ENCODE peak calls at places on chromosomes 3 and 15, in four cellular contexts. One of them, this sample, is unnamed.

GRCh38 chr3:151971814-151972579 is 98.6 kb downstream of the SUCNR1 start:
- DNase-seq in fibroblast of villous mesenchyme: no peak
- DNase-seq in choroid plexus epithelial cell: peak; percentile 18
- DNase-seq in BE2C: no peak
- DNase-seq in this sample: no peak

GRCh38 chr15:70853270-70853854 is 595 bp downstream of the LARP6 start:
- DNase-seq in BE2C: no peak
- DNase-seq in fibroblast of villous mesenchyme: peak; percentile 71
- DNase-seq in choroid plexus epithelial cell: peak; percentile 88
- DNase-seq in this sample: peak; percentile 40

GRCh38 chr3:61541694-61542093 is 19.7 kb upstream of the PTPRG start:
- DNase-seq in choroid plexus epithelial cell: no peak
- DNase-seq in BE2C: no peak
- DNase-seq in fibroblast of villous mesenchyme: no peak
- DNase-seq in this sample: no peak

GRCh38 chr3:110198717-110199587 is 861.6 kb upstream of the DPPA4 start:
- DNase-seq in fibroblast of villous mesenchyme: no peak
- DNase-seq in choroid plexus epithelial cell: peak; percentile 23
- DNase-seq in BE2C: no peak
- DNase-seq in this sample: no peak

GRCh38 chr3:87298111-87298718 is 21.8 kb upstream of the POU1F1 start:
- DNase-seq in choroid plexus epithelial cell: peak; percentile 72
- DNase-seq in fibroblast of villous mesenchyme: peak; percentile 48
- DNase-seq in BE2C: no peak
- DNase-seq in this sample: no peak

GRCh38 chr3:78825118-78825857 is 942.5 kb downstream of the ROBO1 start:
- DNase-seq in choroid plexus epithelial cell: no peak
- DNase-seq in fibroblast of villous mesenchyme: no peak
- DNase-seq in BE2C: no peak
- DNase-seq in this sample: no peak

GRCh38 chr3:17329932-17330331 is 412.5 kb downstream of the TBC1D5 start:
- DNase-seq in fibroblast of villous mesenchyme: no peak
- DNase-seq in BE2C: no peak
- DNase-seq in choroid plexus epithelial cell: no peak
- DNase-seq in this sample: no peak

GRCh38 chr3:156902916-156903315 is 76.8 kb downstream of the LEKR1 start:
- DNase-seq in choroid plexus epithelial cell: peak; percentile 12
- DNase-seq in fibroblast of villous mesenchyme: no peak
- DNase-seq in BE2C: no peak
- DNase-seq in this sample: no peak

GRCh38 chr3:195076981-195077610 is 193.9 kb downstream of the XXYLT1 start:
- DNase-seq in fibroblast of villous mesenchyme: no peak
- DNase-seq in BE2C: peak; percentile 1
- DNase-seq in choroid plexus epithelial cell: no peak
- DNase-seq in this sample: no peak

GRCh38 chr3:127853681-127854080 is 31.4 kb upstream of the MGLL start:
- DNase-seq in choroid plexus epithelial cell: no peak
- DNase-seq in BE2C: no peak
- DNase-seq in fibroblast of villous mesenchyme: no peak
- DNase-seq in this sample: no peak

GRCh38 chr3:42507751-42508335 is 5.4 kb downstream of the VIPR1 start:
- DNase-seq in choroid plexus epithelial cell: no peak
- DNase-seq in BE2C: no peak
- DNase-seq in fibroblast of villous mesenchyme: no peak
- DNase-seq in this sample: peak; percentile 3

GRCh38 chr3:43155464-43156121 is 49.7 kb upstream of the POMGNT2 start:
- DNase-seq in fibroblast of villous mesenchyme: peak; percentile 78
- DNase-seq in choroid plexus epithelial cell: peak; percentile 90
- DNase-seq in BE2C: peak; percentile 63
- DNase-seq in this sample: peak; percentile 69

GRCh38 chr3:127200086-127200691 is 7.3 kb downstream of the PRR23E start:
- DNase-seq in choroid plexus epithelial cell: no peak
- DNase-seq in BE2C: no peak
- DNase-seq in fibroblast of villous mesenchyme: no peak
- DNase-seq in this sample: no peak

GRCh38 chr3:185555101-185555501 is 2.7 kb upstream of the LIPH start:
- DNase-seq in fibroblast of villous mesenchyme: no peak
- DNase-seq in BE2C: no peak
- DNase-seq in choroid plexus epithelial cell: no peak
- DNase-seq in this sample: no peak

DNA sequence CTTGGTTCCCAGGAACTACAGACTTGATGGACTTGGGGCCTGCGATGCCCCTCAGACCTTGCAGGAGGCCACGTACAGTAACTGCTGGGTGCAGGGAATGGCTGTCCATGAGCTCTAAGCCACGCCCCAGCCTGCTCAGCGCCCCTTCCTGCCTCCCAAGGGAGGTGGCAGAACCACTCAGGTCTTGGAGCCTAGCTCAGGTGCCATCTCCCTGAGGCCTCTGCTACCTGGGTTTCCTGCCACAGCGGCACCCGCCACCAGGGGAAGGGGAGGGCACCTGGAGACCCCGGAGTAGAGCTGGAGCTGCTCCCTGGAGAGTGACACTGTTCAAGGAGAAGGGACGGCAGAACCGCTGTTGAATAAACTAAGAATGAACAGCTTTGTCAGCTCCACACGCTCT is 77.8 kb upstream of the RPL32 start:
- DNase-seq in BE2C: no peak
- DNase-seq in fibroblast of villous mesenchyme: no peak
- DNase-seq in choroid plexus epithelial cell: no peak
- DNase-seq in this sample: no peak
- TF ChIP-seq CTCF in BE2C: no peak
- TF ChIP-seq CTCF in fibroblast of villous mesenchyme: no peak
- TF ChIP-seq CTCF in choroid plexus epithelial cell: no peak
- TF ChIP-seq CTCF in this sample: no peak

DNA sequence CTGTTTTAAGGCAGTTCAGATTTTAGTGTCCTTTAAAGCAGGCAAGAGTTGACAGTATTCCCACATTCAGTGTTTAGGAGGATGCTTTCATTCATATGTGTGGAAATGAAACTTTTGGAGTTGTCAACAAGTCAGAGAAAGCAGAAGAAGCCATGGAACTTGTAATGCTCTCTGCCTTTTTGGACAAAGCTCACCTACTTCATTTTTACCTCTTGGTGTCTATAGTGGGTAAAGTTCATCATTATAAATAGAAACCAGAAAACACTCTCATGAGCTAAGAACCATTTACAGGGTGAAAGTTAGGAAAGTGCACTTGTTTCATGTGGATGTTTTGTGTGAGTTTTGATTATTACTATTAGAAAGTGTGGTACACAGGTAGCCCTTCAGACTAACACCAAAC is 9.2 kb upstream of the NFKBIZ start:
- DNase-seq in choroid plexus epithelial cell: no peak
- DNase-seq in fibroblast of villous mesenchyme: no peak
- DNase-seq in BE2C: no peak
- DNase-seq in this sample: no peak
- TF ChIP-seq CTCF in choroid plexus epithelial cell: no peak
- TF ChIP-seq CTCF in fibroblast of villous mesenchyme: no peak
- TF ChIP-seq CTCF in BE2C: no peak
- TF ChIP-seq CTCF in this sample: no peak

GRCh38 chr3:15317164-15317477 is 15.3 kb downstream of the SH3BP5 start:
- DNase-seq in choroid plexus epithelial cell: no peak
- DNase-seq in fibroblast of villous mesenchyme: no peak
- DNase-seq in BE2C: no peak
- DNase-seq in this sample: no peak

GRCh38 chr3:15319127-15319526 is 13.3 kb downstream of the SH3BP5 start:
- DNase-seq in choroid plexus epithelial cell: no peak
- DNase-seq in BE2C: no peak
- DNase-seq in fibroblast of villous mesenchyme: no peak
- DNase-seq in this sample: no peak

GRCh38 chr3:15319575-15319974 is 12.8 kb downstream of the SH3BP5 start:
- DNase-seq in fibroblast of villous mesenchyme: peak; percentile 73
- DNase-seq in BE2C: no peak
- DNase-seq in choroid plexus epithelial cell: peak; percentile 65
- DNase-seq in this sample: no peak

GRCh38 chr3:15315003-15315402 is 17.4 kb downstream of the SH3BP5 start:
- DNase-seq in fibroblast of villous mesenchyme: no peak
- DNase-seq in choroid plexus epithelial cell: no peak
- DNase-seq in BE2C: no peak
- DNase-seq in this sample: no peak

DNA sequence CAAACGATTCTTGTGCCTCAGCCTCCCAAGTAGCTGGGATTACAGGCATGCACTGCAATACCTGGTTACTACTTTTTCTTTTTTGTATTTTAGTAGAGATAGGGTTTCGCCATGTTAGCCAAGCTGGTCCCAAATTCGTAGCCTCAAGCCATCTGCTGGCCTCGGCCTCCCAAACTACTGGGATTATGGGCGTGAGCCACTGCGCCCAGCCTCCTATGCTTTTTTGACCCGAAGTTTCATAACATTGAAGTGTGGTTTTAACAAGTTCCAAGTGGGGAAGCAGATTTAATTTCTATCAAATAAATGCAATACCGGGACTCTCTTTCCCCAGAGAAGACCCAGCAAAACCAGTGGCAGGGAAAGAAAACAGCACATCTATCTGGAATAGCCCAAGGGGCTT is 13.7 kb downstream of the SH3BP5 start:
- DNase-seq in fibroblast of villous mesenchyme: no peak
- DNase-seq in BE2C: no peak
- DNase-seq in choroid plexus epithelial cell: no peak
- DNase-seq in this sample: no peak
- TF ChIP-seq CTCF in fibroblast of villous mesenchyme: no peak
- TF ChIP-seq CTCF in BE2C: no peak
- TF ChIP-seq CTCF in choroid plexus epithelial cell: no peak
- TF ChIP-seq CTCF in this sample: no peak

GRCh38 chr3:33030802-33031201 is 66.1 kb downstream of the GLB1 start:
- DNase-seq in choroid plexus epithelial cell: no peak
- DNase-seq in fibroblast of villous mesenchyme: no peak
- DNase-seq in BE2C: no peak
- DNase-seq in this sample: no peak
- TF ChIP-seq CTCF in choroid plexus epithelial cell: no peak
- TF ChIP-seq CTCF in fibroblast of villous mesenchyme: no peak
- TF ChIP-seq CTCF in BE2C: no peak
- TF ChIP-seq CTCF in this sample: no peak

DNA sequence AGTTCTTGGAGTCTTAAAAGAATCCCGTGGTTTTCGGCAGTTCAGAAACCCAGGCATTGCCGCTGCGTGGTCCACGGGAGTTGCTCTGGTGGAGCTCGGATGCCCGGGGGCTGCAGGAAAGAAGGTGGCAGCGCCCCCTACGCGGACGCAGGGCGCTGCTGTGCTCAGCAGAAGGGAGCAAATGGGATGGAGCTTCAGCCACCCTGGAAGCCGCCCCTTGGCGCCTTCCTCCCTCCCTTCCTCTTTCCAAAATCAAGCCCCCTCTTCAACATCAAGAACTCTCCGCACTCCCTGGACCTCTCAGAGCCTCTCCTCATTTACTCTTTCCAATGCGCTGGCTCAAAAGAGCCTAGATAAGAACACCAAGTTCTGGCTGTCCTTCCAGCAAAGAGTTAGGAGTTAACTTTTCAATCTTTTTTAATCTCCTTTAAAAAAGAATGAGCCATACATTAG is 880 bp upstream of the CHRNA7 start:
- DNase-seq in BE2C: peak; percentile 87
- DNase-seq in choroid plexus epithelial cell: no peak
- DNase-seq in fibroblast of villous mesenchyme: no peak
- DNase-seq in this sample: peak; percentile 65
- TF ChIP-seq CTCF in BE2C: peak; percentile 78
- TF ChIP-seq CTCF in choroid plexus epithelial cell: no peak
- TF ChIP-seq CTCF in fibroblast of villous mesenchyme: no peak
- TF ChIP-seq CTCF in this sample: peak; percentile 11